ENCODE peak calls at places on chromosomes 5 and 9, in eight cellular contexts. One of them, this sample, is unnamed.

GRCh38 chr9:130226112-130226511 is 39.4 kb upstream of the HMCN2 start:
- DNase-seq in glutamatergic neuron: no peak
- DNase-seq in IMR-90: no peak
- DNase-seq in AG09309: no peak
- DNase-seq in progenitor cell of endocrine pancreas: no peak
- DNase-seq in type B pancreatic cell: no peak
- DNase-seq in heart left ventricle: no peak
- DNase-seq in neural crest cell: no peak
- DNase-seq in this sample: no peak

GRCh38 chr5:179261301-179262125 is 83.7 kb downstream of the ADAMTS2 start:
- DNase-seq in glutamatergic neuron: peak; percentile 80
- DNase-seq in IMR-90: peak; percentile 57
- DNase-seq in AG09309: no peak
- DNase-seq in progenitor cell of endocrine pancreas: no peak
- DNase-seq in type B pancreatic cell: peak; percentile 72
- DNase-seq in heart left ventricle: no peak
- DNase-seq in neural crest cell: peak; percentile 37
- DNase-seq in this sample: no peak

GRCh38 chr5:81748556-81748955 is 2.3 kb downstream of the SSBP2 start:
- DNase-seq in glutamatergic neuron: no peak
- DNase-seq in IMR-90: no peak
- DNase-seq in AG09309: no peak
- DNase-seq in progenitor cell of endocrine pancreas: no peak
- DNase-seq in type B pancreatic cell: no peak
- DNase-seq in heart left ventricle: no peak
- DNase-seq in neural crest cell: no peak
- DNase-seq in this sample: no peak

GRCh38 chr9:117783828-117784227 is 79.6 kb downstream of the TLR4 start:
- DNase-seq in glutamatergic neuron: no peak
- DNase-seq in IMR-90: no peak
- DNase-seq in AG09309: no peak
- DNase-seq in progenitor cell of endocrine pancreas: no peak
- DNase-seq in type B pancreatic cell: no peak
- DNase-seq in heart left ventricle: no peak
- DNase-seq in neural crest cell: no peak
- DNase-seq in this sample: no peak

GRCh38 chr5:36680066-36680465 is 73.7 kb downstream of the SLC1A3 start:
- DNase-seq in glutamatergic neuron: no peak
- DNase-seq in IMR-90: no peak
- DNase-seq in AG09309: no peak
- DNase-seq in progenitor cell of endocrine pancreas: no peak
- DNase-seq in type B pancreatic cell: no peak
- DNase-seq in heart left ventricle: peak; percentile 88
- DNase-seq in neural crest cell: no peak
- DNase-seq in this sample: no peak

GRCh38 chr9:37309136-37309535 is 113.4 kb upstream of the GRHPR start:
- DNase-seq in glutamatergic neuron: no peak
- DNase-seq in IMR-90: peak; percentile 37
- DNase-seq in AG09309: no peak
- DNase-seq in progenitor cell of endocrine pancreas: no peak
- DNase-seq in type B pancreatic cell: no peak
- DNase-seq in heart left ventricle: no peak
- DNase-seq in neural crest cell: no peak
- DNase-seq in this sample: no peak

GRCh38 chr9:34589656-34590375 is at the start of gene CNTFR:
- DNase-seq in glutamatergic neuron: peak; percentile 67
- DNase-seq in IMR-90: no peak
- DNase-seq in AG09309: no peak
- DNase-seq in progenitor cell of endocrine pancreas: no peak
- DNase-seq in type B pancreatic cell: no peak
- DNase-seq in heart left ventricle: no peak
- DNase-seq in neural crest cell: no peak
- DNase-seq in this sample: no peak

GRCh38 chr5:9920696-9921095 is 290.5 kb upstream of the TAS2R1 start:
- DNase-seq in glutamatergic neuron: no peak
- DNase-seq in IMR-90: no peak
- DNase-seq in AG09309: no peak
- DNase-seq in progenitor cell of endocrine pancreas: no peak
- DNase-seq in type B pancreatic cell: no peak
- DNase-seq in heart left ventricle: no peak
- DNase-seq in neural crest cell: no peak
- DNase-seq in this sample: no peak

GRCh38 chr5:137751869-137752491 is 2.2 kb downstream of the HNRNPA0 start:
- DNase-seq in glutamatergic neuron: no peak
- DNase-seq in IMR-90: peak; percentile 80
- DNase-seq in AG09309: peak; percentile 57
- DNase-seq in progenitor cell of endocrine pancreas: no peak
- DNase-seq in type B pancreatic cell: no peak
- DNase-seq in heart left ventricle: no peak
- DNase-seq in neural crest cell: no peak
- DNase-seq in this sample: no peak

GRCh38 chr5:170791325-170791954 is 7.9 kb downstream of the GABRP start:
- DNase-seq in glutamatergic neuron: peak; percentile 82
- DNase-seq in IMR-90: peak; percentile 56
- DNase-seq in AG09309: peak; percentile 41
- DNase-seq in progenitor cell of endocrine pancreas: peak; percentile 61
- DNase-seq in type B pancreatic cell: no peak
- DNase-seq in heart left ventricle: peak; percentile 67
- DNase-seq in neural crest cell: peak; percentile 70
- DNase-seq in this sample: no peak

GRCh38 chr5:126808619-126809018 is 31.7 kb downstream of the LMNB1 start:
- DNase-seq in glutamatergic neuron: no peak
- DNase-seq in IMR-90: peak; percentile 50
- DNase-seq in AG09309: peak; percentile 2
- DNase-seq in progenitor cell of endocrine pancreas: no peak
- DNase-seq in type B pancreatic cell: no peak
- DNase-seq in heart left ventricle: no peak
- DNase-seq in neural crest cell: no peak
- DNase-seq in this sample: peak; percentile 27

GRCh38 chr5:22604711-22605110 is 248.4 kb downstream of the CDH12 start:
- DNase-seq in glutamatergic neuron: no peak
- DNase-seq in IMR-90: no peak
- DNase-seq in AG09309: no peak
- DNase-seq in progenitor cell of endocrine pancreas: no peak
- DNase-seq in type B pancreatic cell: no peak
- DNase-seq in heart left ventricle: no peak
- DNase-seq in neural crest cell: no peak
- DNase-seq in this sample: no peak

GRCh38 chr9:12426198-12426864 is 266.9 kb upstream of the TYRP1 start:
- DNase-seq in glutamatergic neuron: no peak
- DNase-seq in IMR-90: no peak
- DNase-seq in AG09309: no peak
- DNase-seq in progenitor cell of endocrine pancreas: no peak
- DNase-seq in type B pancreatic cell: no peak
- DNase-seq in heart left ventricle: no peak
- DNase-seq in neural crest cell: no peak
- DNase-seq in this sample: no peak

GRCh38 chr9:87059740-87060139 is 112.4 kb upstream of the GAS1 start:
- DNase-seq in glutamatergic neuron: no peak
- DNase-seq in IMR-90: no peak
- DNase-seq in AG09309: no peak
- DNase-seq in progenitor cell of endocrine pancreas: no peak
- DNase-seq in type B pancreatic cell: no peak
- DNase-seq in heart left ventricle: no peak
- DNase-seq in neural crest cell: no peak
- DNase-seq in this sample: no peak

GRCh38 chr9:105072476-105072875 is 144.5 kb upstream of the ABCA1 start:
- DNase-seq in glutamatergic neuron: no peak
- DNase-seq in IMR-90: no peak
- DNase-seq in AG09309: no peak
- DNase-seq in progenitor cell of endocrine pancreas: no peak
- DNase-seq in type B pancreatic cell: no peak
- DNase-seq in heart left ventricle: no peak
- DNase-seq in neural crest cell: no peak
- DNase-seq in this sample: no peak

GRCh38 chr5:153490124-153491085 is at the start of gene GRIA1:
- DNase-seq in glutamatergic neuron: peak; percentile 34
- DNase-seq in IMR-90: peak; percentile 9
- DNase-seq in AG09309: no peak
- DNase-seq in progenitor cell of endocrine pancreas: no peak
- DNase-seq in type B pancreatic cell: no peak
- DNase-seq in heart left ventricle: no peak
- DNase-seq in neural crest cell: peak; percentile 13
- DNase-seq in this sample: no peak

GRCh38 chr5:10655041-10655685 is 91.3 kb downstream of the ANKRD33B start:
- DNase-seq in glutamatergic neuron: no peak
- DNase-seq in IMR-90: no peak
- DNase-seq in AG09309: no peak
- DNase-seq in progenitor cell of endocrine pancreas: no peak
- DNase-seq in type B pancreatic cell: no peak
- DNase-seq in heart left ventricle: no peak
- DNase-seq in neural crest cell: no peak
- DNase-seq in this sample: no peak

GRCh38 chr9:84456526-84456925 is 116.0 kb upstream of the SLC28A3 start:
- DNase-seq in glutamatergic neuron: no peak
- DNase-seq in IMR-90: no peak
- DNase-seq in AG09309: no peak
- DNase-seq in progenitor cell of endocrine pancreas: no peak
- DNase-seq in type B pancreatic cell: no peak
- DNase-seq in heart left ventricle: no peak
- DNase-seq in neural crest cell: no peak
- DNase-seq in this sample: no peak

GRCh38 chr9:2963307-2963706 is 119.4 kb upstream of the PUM3 start:
- DNase-seq in glutamatergic neuron: no peak
- DNase-seq in IMR-90: no peak
- DNase-seq in AG09309: no peak
- DNase-seq in progenitor cell of endocrine pancreas: no peak
- DNase-seq in type B pancreatic cell: no peak
- DNase-seq in heart left ventricle: no peak
- DNase-seq in neural crest cell: no peak
- DNase-seq in this sample: no peak

DNA sequence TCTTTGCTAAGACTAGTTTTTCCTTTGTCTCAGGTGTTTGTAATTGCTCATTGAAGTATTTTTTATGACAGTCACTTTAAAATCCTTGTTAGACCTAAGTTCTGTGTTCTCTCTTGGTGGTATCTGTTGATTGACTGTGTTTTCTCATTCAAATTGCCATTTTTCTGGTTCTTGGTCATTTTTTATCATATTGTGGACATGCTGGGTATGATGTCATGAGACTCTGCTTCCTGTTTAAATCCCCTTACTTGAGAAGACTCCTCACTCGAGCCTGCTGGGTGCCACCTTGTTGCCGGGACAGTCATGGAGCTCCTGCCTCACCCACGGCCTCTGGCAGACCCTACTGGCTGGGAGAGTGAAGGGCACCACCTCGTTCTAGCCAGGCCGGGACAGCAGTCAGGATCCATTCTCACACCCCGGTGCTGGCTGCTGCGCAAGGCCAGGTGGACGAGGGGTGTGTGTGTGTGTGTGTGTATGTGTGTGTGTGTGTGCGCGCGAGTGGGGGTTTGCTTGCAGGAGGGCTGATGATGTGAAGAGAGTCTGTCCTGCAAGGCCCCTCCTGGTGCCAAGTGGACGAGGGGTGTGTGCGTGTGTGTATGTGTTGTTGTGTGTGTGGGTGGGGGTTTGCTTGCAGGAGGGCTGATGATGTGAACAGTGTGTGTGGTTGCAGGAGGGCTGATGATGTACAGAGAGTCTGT is 4.4 kb downstream of the CEP72 start:
- DNase-seq in glutamatergic neuron: no peak
- DNase-seq in IMR-90: no peak
- DNase-seq in AG09309: no peak
- DNase-seq in progenitor cell of endocrine pancreas: no peak
- DNase-seq in type B pancreatic cell: peak; percentile 60
- DNase-seq in heart left ventricle: no peak
- DNase-seq in neural crest cell: no peak
- DNase-seq in this sample: no peak
- TF ChIP-seq CTCF in glutamatergic neuron: no peak
- TF ChIP-seq CTCF in IMR-90: no peak
- TF ChIP-seq CTCF in AG09309: no peak
- TF ChIP-seq CTCF in progenitor cell of endocrine pancreas: peak; percentile 20
- TF ChIP-seq CTCF in type B pancreatic cell: no peak
- TF ChIP-seq CTCF in heart left ventricle: no peak
- TF ChIP-seq CTCF in neural crest cell: no peak
- TF ChIP-seq CTCF in this sample: no peak

GRCh38 chr5:4081466-4081865 is 485.8 kb downstream of the IRX1 start:
- DNase-seq in glutamatergic neuron: no peak
- DNase-seq in IMR-90: no peak
- DNase-seq in AG09309: no peak
- DNase-seq in progenitor cell of endocrine pancreas: no peak
- DNase-seq in type B pancreatic cell: no peak
- DNase-seq in heart left ventricle: no peak
- DNase-seq in neural crest cell: no peak
- DNase-seq in this sample: no peak
- TF ChIP-seq CTCF in glutamatergic neuron: no peak
- TF ChIP-seq CTCF in IMR-90: no peak
- TF ChIP-seq CTCF in AG09309: no peak
- TF ChIP-seq CTCF in progenitor cell of endocrine pancreas: no peak
- TF ChIP-seq CTCF in type B pancreatic cell: no peak
- TF ChIP-seq CTCF in heart left ventricle: no peak
- TF ChIP-seq CTCF in neural crest cell: no peak
- TF ChIP-seq CTCF in this sample: no peak

GRCh38 chr9:133457748-133458147 is 2.0 kb upstream of the CACFD1 start:
- DNase-seq in glutamatergic neuron: no peak
- DNase-seq in IMR-90: no peak
- DNase-seq in AG09309: no peak
- DNase-seq in progenitor cell of endocrine pancreas: no peak
- DNase-seq in type B pancreatic cell: no peak
- DNase-seq in heart left ventricle: no peak
- DNase-seq in neural crest cell: no peak
- DNase-seq in this sample: no peak

GRCh38 chr9:133455936-133456335 is 3.8 kb upstream of the CACFD1 start:
- DNase-seq in glutamatergic neuron: no peak
- DNase-seq in IMR-90: no peak
- DNase-seq in AG09309: no peak
- DNase-seq in progenitor cell of endocrine pancreas: no peak
- DNase-seq in type B pancreatic cell: no peak
- DNase-seq in heart left ventricle: no peak
- DNase-seq in neural crest cell: no peak
- DNase-seq in this sample: no peak

GRCh38 chr9:133457233-133457632 is 2.5 kb upstream of the CACFD1 start:
- DNase-seq in glutamatergic neuron: no peak
- DNase-seq in IMR-90: no peak
- DNase-seq in AG09309: no peak
- DNase-seq in progenitor cell of endocrine pancreas: no peak
- DNase-seq in type B pancreatic cell: no peak
- DNase-seq in heart left ventricle: no peak
- DNase-seq in neural crest cell: no peak
- DNase-seq in this sample: no peak

GRCh38 chr9:133454943-133455673 is 4.7 kb upstream of the CACFD1 start:
- DNase-seq in glutamatergic neuron: no peak
- DNase-seq in IMR-90: no peak
- DNase-seq in AG09309: no peak
- DNase-seq in progenitor cell of endocrine pancreas: no peak
- DNase-seq in type B pancreatic cell: no peak
- DNase-seq in heart left ventricle: no peak
- DNase-seq in neural crest cell: no peak
- DNase-seq in this sample: no peak

GRCh38 chr9:133456409-133456808 is 3.4 kb upstream of the CACFD1 start:
- DNase-seq in glutamatergic neuron: peak; percentile 45
- DNase-seq in IMR-90: no peak
- DNase-seq in AG09309: no peak
- DNase-seq in progenitor cell of endocrine pancreas: no peak
- DNase-seq in type B pancreatic cell: no peak
- DNase-seq in heart left ventricle: no peak
- DNase-seq in neural crest cell: no peak
- DNase-seq in this sample: no peak
- TF ChIP-seq CTCF in glutamatergic neuron: no peak
- TF ChIP-seq CTCF in IMR-90: peak; percentile 5
- TF ChIP-seq CTCF in AG09309: no peak
- TF ChIP-seq CTCF in progenitor cell of endocrine pancreas: no peak
- TF ChIP-seq CTCF in type B pancreatic cell: no peak
- TF ChIP-seq CTCF in heart left ventricle: no peak
- TF ChIP-seq CTCF in neural crest cell: no peak
- TF ChIP-seq CTCF in this sample: peak; percentile 19

GRCh38 chr9:108412755-108413154 is 443.0 kb downstream of the ACTL7B start:
- DNase-seq in glutamatergic neuron: no peak
- DNase-seq in IMR-90: peak; percentile 11
- DNase-seq in AG09309: no peak
- DNase-seq in progenitor cell of endocrine pancreas: no peak
- DNase-seq in type B pancreatic cell: no peak
- DNase-seq in heart left ventricle: no peak
- DNase-seq in neural crest cell: no peak
- DNase-seq in this sample: peak; percentile 29
- TF ChIP-seq CTCF in glutamatergic neuron: no peak
- TF ChIP-seq CTCF in IMR-90: no peak
- TF ChIP-seq CTCF in AG09309: no peak
- TF ChIP-seq CTCF in progenitor cell of endocrine pancreas: peak; percentile 17
- TF ChIP-seq CTCF in type B pancreatic cell: peak; percentile 40
- TF ChIP-seq CTCF in heart left ventricle: no peak
- TF ChIP-seq CTCF in neural crest cell: peak; percentile 45
- TF ChIP-seq CTCF in this sample: peak; percentile 26